ENCODE peak calls at places on chromosomes 16 and 17, in six cellular contexts. S, B, T, H, G and Y are unnamed samples.

GRCh38 chr17:79936661-79937434 is 97.6 kb upstream of the CBX4 start:
- DNase-seq in S (no peak), B (no peak), T (no peak), H (no peak), G (no peak), Y (no peak)

GRCh38 chr17:10547351-10547750 is 2.1 kb downstream of the MYH2 start:
- DNase-seq in S (no peak), B (no peak), T (no peak), H (no peak), G (no peak), Y (no peak)

GRCh38 chr16:67551972-67552371 is 10.4 kb upstream of the CTCF start:
- DNase-seq in S (no peak), B (no peak), T (no peak), H (no peak), G (no peak), Y (no peak)

GRCh38 chr16:88804552-88805339 is 1.2 kb downstream of the CDT1 start:
- DNase-seq in S (no peak), B (no peak), T (peak; percentile 59), H (no peak), G (no peak), Y (no peak)

GRCh38 chr16:12010388-12011251 is 34.1 kb downstream of the SNX29 start:
- DNase-seq in S (no peak), B (no peak), T (peak; percentile 30), H (no peak), G (no peak), Y (no peak)

GRCh38 chr17:64418506-64419339 is 28.1 kb upstream of the PECAM1 start:
- DNase-seq in S (no peak), B (peak; percentile 63), T (peak; percentile 63), H (no peak), G (no peak), Y (peak; percentile 68)

GRCh38 chr16:68893710-68894705 is 50.7 kb downstream of the TANGO6 start:
- DNase-seq in S (no peak), B (no peak), T (no peak), H (no peak), G (no peak), Y (no peak)

GRCh38 chr16:4888428-4889135 is 41.3 kb downstream of the UBN1 start:
- DNase-seq in S (no peak), B (no peak), T (no peak), H (no peak), G (no peak), Y (no peak)

GRCh38 chr16:31108035-31108793 is at the start of gene BCKDK:
- DNase-seq in S (no peak), B (peak; percentile 75), T (peak; percentile 82), H (no peak), G (peak; percentile 21), Y (no peak)

GRCh38 chr16:57260294-57260929 is 15.4 kb downstream of the ARL2BP start:
- DNase-seq in S (no peak), B (peak; percentile 79), T (no peak), H (no peak), G (no peak), Y (peak; percentile 95)

GRCh38 chr17:3888343-3889171 is 4.3 kb downstream of the CAMKK1 start:
- DNase-seq in S (no peak), B (no peak), T (no peak), H (no peak), G (no peak), Y (no peak)